ENCODE peak calls at places on chromosomes 12 and 14, in four cellular contexts. One of them, this sample, is unnamed.

GRCh38 chr12:6684609-6685008 is 4.6 kb downstream of the ZNF384 start:
- DNase-seq in smooth muscle cell of the brain vasculature: no peak
- DNase-seq in iPS-NIHi11: peak
- DNase-seq in hippocampal formation: no peak
- DNase-seq in this sample: peak

GRCh38 chr14:88326352-88327103 is 3.5 kb upstream of the KCNK10 start:
- DNase-seq in smooth muscle cell of the brain vasculature: no peak
- DNase-seq in iPS-NIHi11: peak
- DNase-seq in hippocampal formation: no peak
- DNase-seq in this sample: peak

GRCh38 chr14:77126074-77126325 is 15.6 kb downstream of the ZDHHC22 start:
- DNase-seq in smooth muscle cell of the brain vasculature: no peak
- DNase-seq in iPS-NIHi11: no peak
- DNase-seq in hippocampal formation: no peak
- DNase-seq in this sample: no peak

GRCh38 chr12:24280085-24280842 is 330.8 kb upstream of the SOX5 start:
- DNase-seq in smooth muscle cell of the brain vasculature: no peak
- DNase-seq in iPS-NIHi11: no peak
- DNase-seq in hippocampal formation: no peak
- DNase-seq in this sample: no peak

GRCh38 chr12:6124411-6125151 is at the start of gene VWF:
- DNase-seq in smooth muscle cell of the brain vasculature: no peak
- DNase-seq in iPS-NIHi11: peak
- DNase-seq in hippocampal formation: no peak
- DNase-seq in this sample: no peak

GRCh38 chr12:122336015-122336946 is 70.0 kb upstream of the VPS33A start:
- DNase-seq in smooth muscle cell of the brain vasculature: no peak
- DNase-seq in iPS-NIHi11: peak
- DNase-seq in hippocampal formation: no peak
- DNase-seq in this sample: peak

GRCh38 chr14:35213869-35214387 is 78.3 kb upstream of the PSMA6 start:
- DNase-seq in smooth muscle cell of the brain vasculature: no peak
- DNase-seq in iPS-NIHi11: no peak
- DNase-seq in hippocampal formation: no peak
- DNase-seq in this sample: no peak

GRCh38 chr14:96177766-96178377 is 26.8 kb upstream of the BDKRB2 start:
- DNase-seq in smooth muscle cell of the brain vasculature: no peak
- DNase-seq in iPS-NIHi11: peak
- DNase-seq in hippocampal formation: no peak
- DNase-seq in this sample: no peak

GRCh38 chr12:53989227-53990113 is 4.5 kb downstream of the HOXC10 start:
- DNase-seq in smooth muscle cell of the brain vasculature: no peak
- DNase-seq in iPS-NIHi11: no peak
- DNase-seq in hippocampal formation: peak
- DNase-seq in this sample: peak

GRCh38 chr12:12705833-12706520 is 10.0 kb upstream of the GPR19 start:
- DNase-seq in smooth muscle cell of the brain vasculature: no peak
- DNase-seq in iPS-NIHi11: no peak
- DNase-seq in hippocampal formation: no peak
- DNase-seq in this sample: no peak

GRCh38 chr14:105343194-105343593 is 28.6 kb downstream of the PACS2 start:
- DNase-seq in smooth muscle cell of the brain vasculature: no peak
- DNase-seq in iPS-NIHi11: no peak
- DNase-seq in hippocampal formation: no peak
- DNase-seq in this sample: no peak

GRCh38 chr12:62190921-62191746 is 69.1 kb upstream of the USP15 start:
- DNase-seq in smooth muscle cell of the brain vasculature: no peak
- DNase-seq in iPS-NIHi11: peak
- DNase-seq in hippocampal formation: no peak
- DNase-seq in this sample: peak

GRCh38 chr12:65827827-65828231 is 3.5 kb downstream of the HMGA2 start:
- DNase-seq in smooth muscle cell of the brain vasculature: no peak
- DNase-seq in iPS-NIHi11: no peak
- DNase-seq in hippocampal formation: no peak
- DNase-seq in this sample: peak

GRCh38 chr14:90483551-90483950 is 86.7 kb downstream of the CALM1 start:
- DNase-seq in smooth muscle cell of the brain vasculature: no peak
- DNase-seq in iPS-NIHi11: peak
- DNase-seq in hippocampal formation: no peak
- DNase-seq in this sample: peak

GRCh38 chr12:105330938-105331804 is 680 bp downstream of the C12orf75 start:
- DNase-seq in smooth muscle cell of the brain vasculature: no peak
- DNase-seq in iPS-NIHi11: peak
- DNase-seq in hippocampal formation: no peak
- DNase-seq in this sample: peak

GRCh38 chr12:20368653-20369163 is 371 bp downstream of the PDE3A start:
- DNase-seq in smooth muscle cell of the brain vasculature: no peak
- DNase-seq in iPS-NIHi11: peak
- DNase-seq in hippocampal formation: no peak
- DNase-seq in this sample: peak

GRCh38 chr12:27488479-27488878 is 35.5 kb upstream of the PPFIBP1 start:
- DNase-seq in smooth muscle cell of the brain vasculature: no peak
- DNase-seq in iPS-NIHi11: no peak
- DNase-seq in hippocampal formation: no peak
- DNase-seq in this sample: no peak

GRCh38 chr12:92973614-92974013 is 44.5 kb upstream of the EEA1 start:
- DNase-seq in smooth muscle cell of the brain vasculature: no peak
- DNase-seq in iPS-NIHi11: no peak
- DNase-seq in hippocampal formation: no peak
- DNase-seq in this sample: no peak

GRCh38 chr12:122079038-122079531 is 529 bp downstream of the MLXIP start:
- DNase-seq in smooth muscle cell of the brain vasculature: no peak
- DNase-seq in iPS-NIHi11: peak
- DNase-seq in hippocampal formation: peak
- DNase-seq in this sample: peak

GRCh38 chr14:44820230-44820964 is 141.3 kb downstream of the KLHL28 start:
- DNase-seq in smooth muscle cell of the brain vasculature: no peak
- DNase-seq in iPS-NIHi11: peak
- DNase-seq in hippocampal formation: no peak
- DNase-seq in this sample: peak

GRCh38 chr14:74532246-74532645 is 38.7 kb downstream of the ISCA2 start:
- DNase-seq in smooth muscle cell of the brain vasculature: no peak
- DNase-seq in iPS-NIHi11: no peak
- DNase-seq in hippocampal formation: no peak
- DNase-seq in this sample: no peak

GRCh38 chr12:64491718-64492117 is 39.8 kb downstream of the TBK1 start:
- DNase-seq in smooth muscle cell of the brain vasculature: no peak
- DNase-seq in iPS-NIHi11: no peak
- DNase-seq in hippocampal formation: no peak
- DNase-seq in this sample: no peak

GRCh38 chr14:70317091-70317968 is 42.2 kb downstream of the COX16 start:
- DNase-seq in smooth muscle cell of the brain vasculature: no peak
- DNase-seq in iPS-NIHi11: peak
- DNase-seq in hippocampal formation: no peak
- DNase-seq in this sample: no peak